ENCODE peak calls at places on chromosomes 5 and 9, in seven cellular contexts. Y is EL, W is A549, K is neuronal stem cell, F is T47D, R is LoVo, M is epithelial cell of esophagus. D is an unnamed sample.

GRCh38 chr5:157059891-157060290 is 975 bp upstream of the HAVCR1 start:
- DNase-seq in Y (no peak), W (peak; percentile 52), K (no peak), F (no peak), R (no peak), M (no peak), D (no peak)

GRCh38 chr9:127452481-127453092 is 1.3 kb downstream of the LRSAM1 start:
- DNase-seq in Y (peak; percentile 26), W (no peak), K (no peak), F (peak; percentile 81), R (peak; percentile 36), M (no peak), D (no peak)

GRCh38 chr5:122778157-122778556 is 3.3 kb downstream of the SNX2 start:
- DNase-seq in Y (no peak), W (no peak), K (no peak), F (no peak), R (no peak), M (no peak), D (no peak)

GRCh38 chr9:92534199-92535159 is 1.3 kb downstream of the ECM2 start:
- DNase-seq in Y (no peak), W (no peak), K (no peak), F (peak; percentile 44), R (no peak), M (no peak), D (no peak)

GRCh38 chr9:133846483-133847090 is 108.4 kb upstream of the SARDH start:
- DNase-seq in Y (no peak), W (no peak), K (no peak), F (no peak), R (no peak), M (no peak), D (no peak)

GRCh38 chr9:86859966-86860365 is 87.3 kb downstream of the GAS1 start:
- DNase-seq in Y (no peak), W (no peak), K (no peak), F (no peak), R (no peak), M (no peak), D (no peak)

GRCh38 chr5:93273176-93273575 is 307.8 kb downstream of the NR2F1-AS1 start:
- DNase-seq in Y (peak; percentile 78), W (no peak), K (no peak), F (no peak), R (no peak), M (peak; percentile 50), D (no peak)

GRCh38 chr9:75087279-75087823 is 604 bp downstream of the NMRK1 start:
- DNase-seq in Y (peak; percentile 57), W (peak; percentile 20), K (no peak), F (peak; percentile 69), R (peak; percentile 49), M (peak; percentile 59), D (peak; percentile 34)

GRCh38 chr9:87276327-87276841 is 221.3 kb upstream of the DAPK1 start:
- DNase-seq in Y (peak; percentile 89), W (no peak), K (no peak), F (no peak), R (no peak), M (peak; percentile 50), D (no peak)

GRCh38 chr9:93276973-93277372 is 93.0 kb downstream of the WNK2 start:
- DNase-seq in Y (no peak), W (no peak), K (no peak), F (no peak), R (no peak), M (no peak), D (no peak)

GRCh38 chr5:139660916-139661814 is 13.0 kb downstream of the CXXC5 start:
- DNase-seq in Y (peak; percentile 95), W (no peak), K (no peak), F (peak; percentile 75), R (no peak), M (peak; percentile 96), D (no peak)

GRCh38 chr9:132776891-132777290 is 101.2 kb downstream of the AK8 start:
- DNase-seq in Y (no peak), W (no peak), K (no peak), F (no peak), R (no peak), M (no peak), D (no peak)

GRCh38 chr9:123069010-123069481 is 35.6 kb downstream of the GPR21 start:
- DNase-seq in Y (peak; percentile 89), W (no peak), K (no peak), F (no peak), R (no peak), M (no peak), D (no peak)

GRCh38 chr5:169581580-169582227 is 1.9 kb upstream of the SPDL1 start:
- DNase-seq in Y (peak; percentile 73), W (peak; percentile 43), K (peak; percentile 44), F (peak; percentile 69), R (peak; percentile 70), M (peak; percentile 68), D (peak; percentile 3)

GRCh38 chr9:37342493-37342892 is 80.0 kb upstream of the GRHPR start:
- DNase-seq in Y (no peak), W (no peak), K (no peak), F (peak; percentile 10), R (no peak), M (peak; percentile 49), D (no peak)

GRCh38 chr9:85742630-85742928 is 825 bp upstream of the AGTPBP1 start:
- DNase-seq in Y (peak; percentile 55), W (no peak), K (no peak), F (no peak), R (peak; percentile 14), M (peak; percentile 87), D (no peak)

GRCh38 chr9:113687680-113688371 is 188.3 kb upstream of the ZNF618 start:
- DNase-seq in Y (no peak), W (no peak), K (no peak), F (peak; percentile 34), R (no peak), M (no peak), D (no peak)

GRCh38 chr5:78907255-78907886 is 77.7 kb downstream of the ARSB start:
- DNase-seq in Y (peak; percentile 90), W (no peak), K (no peak), F (no peak), R (no peak), M (peak; percentile 63), D (no peak)

GRCh38 chr5:113578091-113578490 is 64.6 kb downstream of the YTHDC2 start:
- DNase-seq in Y (no peak), W (no peak), K (no peak), F (no peak), R (no peak), M (peak; percentile 43), D (no peak)

D was measured in T-helper 22 cell.